ENCODE peak calls at places on chromosomes 3 and 15, in eight cellular contexts. One of them, this sample, is unnamed.

GRCh38 chr15:28875461-28875965 is 10.3 kb upstream of the APBA2 start:
- DNase-seq in breast epithelium: no peak
- DNase-seq in heart left ventricle: no peak
- DNase-seq in Panc1: no peak
- DNase-seq in colonic mucosa: no peak
- DNase-seq in uterus: no peak
- DNase-seq in tibial artery: no peak
- DNase-seq in OCI-LY7: no peak
- DNase-seq in this sample: no peak

GRCh38 chr3:123503200-123503599 is 54.3 kb upstream of the ADCY5 start:
- DNase-seq in breast epithelium: no peak
- DNase-seq in heart left ventricle: no peak
- DNase-seq in Panc1: no peak
- DNase-seq in colonic mucosa: no peak
- DNase-seq in uterus: no peak
- DNase-seq in tibial artery: no peak
- DNase-seq in OCI-LY7: no peak
- DNase-seq in this sample: no peak

GRCh38 chr3:72887723-72888545 is at the start of gene GXYLT2:
- DNase-seq in breast epithelium: no peak
- DNase-seq in heart left ventricle: peak; percentile 83
- DNase-seq in Panc1: no peak
- DNase-seq in colonic mucosa: peak; percentile 76
- DNase-seq in uterus: peak; percentile 74
- DNase-seq in tibial artery: peak; percentile 80
- DNase-seq in OCI-LY7: peak; percentile 2
- DNase-seq in this sample: peak; percentile 86

GRCh38 chr3:150870406-150870805 is 34.8 kb downstream of the MINDY4B start:
- DNase-seq in breast epithelium: no peak
- DNase-seq in heart left ventricle: no peak
- DNase-seq in Panc1: no peak
- DNase-seq in colonic mucosa: no peak
- DNase-seq in uterus: no peak
- DNase-seq in tibial artery: no peak
- DNase-seq in OCI-LY7: no peak
- DNase-seq in this sample: peak; percentile 56

GRCh38 chr15:69451951-69452701 is 492 bp upstream of the RPLP1 start:
- DNase-seq in breast epithelium: no peak
- DNase-seq in heart left ventricle: no peak
- DNase-seq in Panc1: no peak
- DNase-seq in colonic mucosa: no peak
- DNase-seq in uterus: no peak
- DNase-seq in tibial artery: no peak
- DNase-seq in OCI-LY7: peak; percentile 47
- DNase-seq in this sample: no peak

GRCh38 chr3:37591130-37591865 is 270.4 kb upstream of the CTDSPL start:
- DNase-seq in breast epithelium: no peak
- DNase-seq in heart left ventricle: no peak
- DNase-seq in Panc1: no peak
- DNase-seq in colonic mucosa: peak; percentile 26
- DNase-seq in uterus: peak; percentile 34
- DNase-seq in tibial artery: no peak
- DNase-seq in OCI-LY7: no peak
- DNase-seq in this sample: no peak

GRCh38 chr3:127770671-127771370 is 51.5 kb downstream of the MGLL start:
- DNase-seq in breast epithelium: no peak
- DNase-seq in heart left ventricle: no peak
- DNase-seq in Panc1: no peak
- DNase-seq in colonic mucosa: no peak
- DNase-seq in uterus: no peak
- DNase-seq in tibial artery: no peak
- DNase-seq in OCI-LY7: no peak
- DNase-seq in this sample: no peak

GRCh38 chr3:38543602-38544001 is 47.5 kb downstream of the EXOG start:
- DNase-seq in breast epithelium: no peak
- DNase-seq in heart left ventricle: peak; percentile 94
- DNase-seq in Panc1: no peak
- DNase-seq in colonic mucosa: no peak
- DNase-seq in uterus: no peak
- DNase-seq in tibial artery: no peak
- DNase-seq in OCI-LY7: no peak
- DNase-seq in this sample: no peak

GRCh38 chr3:541328-541727 is 344.8 kb downstream of the CHL1 start:
- DNase-seq in breast epithelium: no peak
- DNase-seq in heart left ventricle: no peak
- DNase-seq in Panc1: no peak
- DNase-seq in colonic mucosa: no peak
- DNase-seq in uterus: peak; percentile 65
- DNase-seq in tibial artery: no peak
- DNase-seq in OCI-LY7: no peak
- DNase-seq in this sample: peak; percentile 5

GRCh38 chr3:25001041-25001591 is 426.9 kb upstream of the RARB start:
- DNase-seq in breast epithelium: no peak
- DNase-seq in heart left ventricle: no peak
- DNase-seq in Panc1: no peak
- DNase-seq in colonic mucosa: no peak
- DNase-seq in uterus: no peak
- DNase-seq in tibial artery: no peak
- DNase-seq in OCI-LY7: no peak
- DNase-seq in this sample: peak; percentile 11

GRCh38 chr3:151008699-151009098 is 36.2 kb upstream of the CLRN1 start:
- DNase-seq in breast epithelium: no peak
- DNase-seq in heart left ventricle: no peak
- DNase-seq in Panc1: no peak
- DNase-seq in colonic mucosa: no peak
- DNase-seq in uterus: no peak
- DNase-seq in tibial artery: no peak
- DNase-seq in OCI-LY7: no peak
- DNase-seq in this sample: peak; percentile 79

GRCh38 chr3:32897981-32898623 is 53.3 kb upstream of the CCR4 start:
- DNase-seq in breast epithelium: no peak
- DNase-seq in heart left ventricle: no peak
- DNase-seq in Panc1: no peak
- DNase-seq in colonic mucosa: no peak
- DNase-seq in uterus: no peak
- DNase-seq in tibial artery: no peak
- DNase-seq in OCI-LY7: no peak
- DNase-seq in this sample: no peak

GRCh38 chr3:32894977-32895376 is 56.5 kb upstream of the CCR4 start:
- DNase-seq in breast epithelium: no peak
- DNase-seq in heart left ventricle: no peak
- DNase-seq in Panc1: no peak
- DNase-seq in colonic mucosa: no peak
- DNase-seq in uterus: no peak
- DNase-seq in tibial artery: no peak
- DNase-seq in OCI-LY7: no peak
- DNase-seq in this sample: no peak

GRCh38 chr3:32896143-32896542 is 55.3 kb upstream of the CCR4 start:
- DNase-seq in breast epithelium: no peak
- DNase-seq in heart left ventricle: no peak
- DNase-seq in Panc1: no peak
- DNase-seq in colonic mucosa: no peak
- DNase-seq in uterus: no peak
- DNase-seq in tibial artery: no peak
- DNase-seq in OCI-LY7: no peak
- DNase-seq in this sample: no peak

GRCh38 chr3:32897202-32897601 is 54.2 kb upstream of the CCR4 start:
- DNase-seq in breast epithelium: no peak
- DNase-seq in heart left ventricle: no peak
- DNase-seq in Panc1: no peak
- DNase-seq in colonic mucosa: no peak
- DNase-seq in uterus: no peak
- DNase-seq in tibial artery: no peak
- DNase-seq in OCI-LY7: no peak
- DNase-seq in this sample: no peak

DNA sequence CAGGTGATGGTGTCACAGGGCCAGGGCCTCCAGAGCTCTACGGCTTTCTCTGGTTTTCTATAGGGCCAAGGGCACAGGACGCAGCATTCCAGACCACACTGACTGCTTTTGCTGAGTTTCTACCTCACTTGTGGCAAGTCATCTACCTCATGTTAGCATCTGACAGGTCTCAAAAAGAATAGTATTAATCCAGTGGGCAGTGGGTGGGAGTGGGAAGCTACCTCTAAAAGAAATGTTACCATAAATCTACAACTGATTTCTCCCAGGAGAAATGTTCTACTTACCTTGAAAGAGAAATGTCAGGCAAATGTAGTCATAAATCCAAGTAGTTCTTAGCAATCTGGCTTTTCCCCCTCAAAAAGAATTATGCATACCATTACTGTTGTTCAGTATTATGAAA is 55.7 kb upstream of the CCR4 start:
- DNase-seq in breast epithelium: no peak
- DNase-seq in heart left ventricle: no peak
- DNase-seq in Panc1: no peak
- DNase-seq in colonic mucosa: no peak
- DNase-seq in uterus: no peak
- DNase-seq in tibial artery: no peak
- DNase-seq in OCI-LY7: no peak
- DNase-seq in this sample: no peak
- H3K36me3 ChIP-seq in breast epithelium: no peaks in the 10 kb centered on the region
- H3K36me3 ChIP-seq in heart left ventricle: no peaks in the 10 kb centered on the region
- H3K36me3 ChIP-seq in Panc1: no peaks in the 10 kb centered on the region
- H3K36me3 ChIP-seq in colonic mucosa: no peaks in the 10 kb centered on the region
- H3K36me3 ChIP-seq in uterus: no peaks in the 10 kb centered on the region
- H3K36me3 ChIP-seq in tibial artery: no peaks in the 10 kb centered on the region
- H3K36me3 ChIP-seq in OCI-LY7: no peaks in the 10 kb centered on the region
- H3K36me3 ChIP-seq in this sample: peaks cover 11% of the 10 kb centered on the region

DNA sequence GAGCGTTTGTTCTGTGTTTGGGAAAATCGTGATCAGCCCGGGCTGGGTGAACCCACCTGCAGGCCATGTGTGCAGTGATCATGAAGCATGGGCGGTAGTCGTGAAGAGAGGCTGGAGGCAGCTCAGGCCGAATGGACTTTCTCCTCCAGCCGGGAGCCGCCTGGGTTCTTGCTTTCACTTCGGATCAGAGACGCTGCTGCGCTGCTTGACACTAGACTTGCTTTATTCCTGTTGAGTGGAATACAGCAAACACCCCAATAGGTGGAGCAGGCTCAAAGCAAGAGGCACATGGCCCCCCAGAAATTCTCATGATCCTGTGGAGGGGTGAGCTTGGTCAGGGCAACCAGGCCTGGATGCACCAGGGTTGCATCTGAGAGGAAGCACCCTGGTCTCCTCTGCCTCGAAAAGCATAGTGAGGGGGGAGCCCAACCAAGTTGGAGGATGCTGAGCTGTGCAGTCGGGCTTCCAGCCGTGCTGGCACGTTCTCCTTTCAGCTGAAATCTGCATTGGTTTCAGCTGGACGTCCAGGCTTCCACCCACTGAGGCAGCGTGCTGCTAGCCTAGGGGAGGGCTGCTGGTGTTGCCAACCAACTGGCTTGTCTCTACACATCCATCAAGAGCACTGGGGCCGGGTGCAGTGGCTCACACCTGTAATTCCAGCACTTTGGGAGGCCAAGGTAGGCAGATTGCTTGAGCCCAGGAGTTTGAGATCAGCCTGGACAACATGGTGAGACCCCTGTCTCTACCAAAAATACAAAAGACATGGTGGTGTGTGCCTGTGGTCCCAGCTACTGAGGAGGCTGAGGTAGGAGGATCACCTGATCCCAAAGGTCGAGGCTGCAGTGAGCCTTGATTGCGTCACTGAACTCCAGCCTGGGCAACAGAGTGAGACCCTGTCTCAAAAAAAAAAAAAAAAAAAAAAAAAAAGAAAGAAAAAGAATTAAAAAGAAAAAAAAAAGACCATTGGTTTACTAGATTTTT is 2.8 kb upstream of the NRROS start:
- DNase-seq in breast epithelium: no peak
- DNase-seq in heart left ventricle: no peak
- DNase-seq in Panc1: no peak
- DNase-seq in colonic mucosa: no peak
- DNase-seq in uterus: no peak
- DNase-seq in tibial artery: no peak
- DNase-seq in OCI-LY7: no peak
- DNase-seq in this sample: no peak
- H3K4me1 ChIP-seq in breast epithelium: peaks cover 2% of the 10 kb centered on the region
- H3K4me1 ChIP-seq in heart left ventricle: no peaks in the 10 kb centered on the region
- H3K4me1 ChIP-seq in Panc1: peaks cover 28% of the 10 kb centered on the region
- H3K4me1 ChIP-seq in colonic mucosa: peaks cover 1% of the 10 kb centered on the region
- H3K4me1 ChIP-seq in uterus: no peaks in the 10 kb centered on the region
- H3K4me1 ChIP-seq in tibial artery: peaks cover 24% of the 10 kb centered on the region
- H3K4me1 ChIP-seq in OCI-LY7: peaks cover 53% of the 10 kb centered on the region
- H3K4me1 ChIP-seq in this sample: peaks cover 7% of the 10 kb centered on the region

GRCh38 chr3:125306620-125307019 is 68.5 kb downstream of the ZNF148 start:
- DNase-seq in breast epithelium: no peak
- DNase-seq in heart left ventricle: no peak
- DNase-seq in Panc1: no peak
- DNase-seq in colonic mucosa: no peak
- DNase-seq in uterus: no peak
- DNase-seq in tibial artery: no peak
- DNase-seq in OCI-LY7: no peak
- DNase-seq in this sample: no peak

GRCh38 chr3:125313060-125313635 is 62.0 kb downstream of the ZNF148 start:
- DNase-seq in breast epithelium: no peak
- DNase-seq in heart left ventricle: no peak
- DNase-seq in Panc1: no peak
- DNase-seq in colonic mucosa: no peak
- DNase-seq in uterus: no peak
- DNase-seq in tibial artery: no peak
- DNase-seq in OCI-LY7: no peak
- DNase-seq in this sample: no peak

GRCh38 chr3:125310623-125311076 is 64.5 kb downstream of the ZNF148 start:
- DNase-seq in breast epithelium: no peak
- DNase-seq in heart left ventricle: no peak
- DNase-seq in Panc1: no peak
- DNase-seq in colonic mucosa: peak; percentile 35
- DNase-seq in uterus: no peak
- DNase-seq in tibial artery: no peak
- DNase-seq in OCI-LY7: no peak
- DNase-seq in this sample: no peak
- H3K36me3 ChIP-seq in breast epithelium: no peaks in the 10 kb centered on the region
- H3K36me3 ChIP-seq in heart left ventricle: peaks cover 28% of the 10 kb centered on the region
- H3K36me3 ChIP-seq in Panc1: peaks cover 7% of the 10 kb centered on the region
- H3K36me3 ChIP-seq in colonic mucosa: no peaks in the 10 kb centered on the region
- H3K36me3 ChIP-seq in uterus: no peaks in the 10 kb centered on the region
- H3K36me3 ChIP-seq in tibial artery: peaks cover 3% of the 10 kb centered on the region
- H3K36me3 ChIP-seq in OCI-LY7: peaks cover 72% of the 10 kb centered on the region
- H3K36me3 ChIP-seq in this sample: peaks cover 12% of the 10 kb centered on the region

GRCh38 chr3:125055913-125056705 is at the start of gene HEG1:
- DNase-seq in breast epithelium: peak; percentile 75
- DNase-seq in heart left ventricle: peak; percentile 94
- DNase-seq in Panc1: no peak
- DNase-seq in colonic mucosa: peak; percentile 85
- DNase-seq in uterus: peak; percentile 90
- DNase-seq in tibial artery: peak; percentile 96
- DNase-seq in OCI-LY7: peak; percentile 58
- DNase-seq in this sample: peak; percentile 94

GRCh38 chr3:125058529-125058928 is 2.7 kb upstream of the HEG1 start:
- DNase-seq in breast epithelium: no peak
- DNase-seq in heart left ventricle: no peak
- DNase-seq in Panc1: no peak
- DNase-seq in colonic mucosa: no peak
- DNase-seq in uterus: no peak
- DNase-seq in tibial artery: no peak
- DNase-seq in OCI-LY7: no peak
- DNase-seq in this sample: no peak

GRCh38 chr3:125055165-125055912 is 458 bp downstream of the HEG1 start:
- DNase-seq in breast epithelium: no peak
- DNase-seq in heart left ventricle: peak; percentile 46
- DNase-seq in Panc1: no peak
- DNase-seq in colonic mucosa: no peak
- DNase-seq in uterus: peak; percentile 40
- DNase-seq in tibial artery: no peak
- DNase-seq in OCI-LY7: peak; percentile 36
- DNase-seq in this sample: no peak

GRCh38 chr3:125058959-125059358 is 3.2 kb upstream of the HEG1 start:
- DNase-seq in breast epithelium: no peak
- DNase-seq in heart left ventricle: no peak
- DNase-seq in Panc1: no peak
- DNase-seq in colonic mucosa: no peak
- DNase-seq in uterus: no peak
- DNase-seq in tibial artery: no peak
- DNase-seq in OCI-LY7: no peak
- DNase-seq in this sample: no peak

GRCh38 chr3:125057186-125057850 is 1.5 kb upstream of the HEG1 start:
- DNase-seq in breast epithelium: no peak
- DNase-seq in heart left ventricle: no peak
- DNase-seq in Panc1: no peak
- DNase-seq in colonic mucosa: no peak
- DNase-seq in uterus: peak; percentile 71
- DNase-seq in tibial artery: no peak
- DNase-seq in OCI-LY7: no peak
- DNase-seq in this sample: peak; percentile 59
- H3K4me1 ChIP-seq in breast epithelium: peaks cover 4% of the 10 kb centered on the region
- H3K4me1 ChIP-seq in heart left ventricle: peaks cover 40% of the 10 kb centered on the region
- H3K4me1 ChIP-seq in Panc1: peaks cover 69% of the 10 kb centered on the region
- H3K4me1 ChIP-seq in colonic mucosa: no peaks in the 10 kb centered on the region
- H3K4me1 ChIP-seq in uterus: peaks cover 22% of the 10 kb centered on the region
- H3K4me1 ChIP-seq in tibial artery: peaks cover 60% of the 10 kb centered on the region
- H3K4me1 ChIP-seq in OCI-LY7: peaks cover 14% of the 10 kb centered on the region
- H3K4me1 ChIP-seq in this sample: peaks cover 49% of the 10 kb centered on the region

This sample was measured in cardiac muscle cell.